ENCODE peak calls at places on chromosomes 4 and X, in nine cellular contexts. R, X, G, U, A, P, J, Q and D are unnamed samples.

GRCh38 chr4:99447079-99447478 is 11.9 kb upstream of the ADH7 start:
- DNase-seq in R (peak; percentile 58), X (peak; percentile 85), A (no peak), G (no peak), J (peak; percentile 37), U (no peak), P (no peak), Q (peak; percentile 73), D (peak; percentile 75)

GRCh38 chr4:1201851-1202525 is 29.6 kb upstream of the SPON2 start:
- DNase-seq in J (peak; percentile 65), G (no peak), P (peak; percentile 90), U (peak; percentile 43), Q (no peak), R (peak; percentile 100), X (no peak), A (no peak), D (no peak)

GRCh38 chr4:110171981-110172380 is 26.4 kb downstream of the ELOVL6 start:
- DNase-seq in A (no peak), Q (no peak), R (no peak), U (no peak), P (no peak), G (no peak), X (no peak), J (no peak), D (no peak)

GRCh38 chrX:132488092-132488749 is 617 bp downstream of the MBNL3 start:
- DNase-seq in P (no peak), X (peak; percentile 39), G (no peak), R (peak; percentile 48), Q (no peak), U (no peak), J (peak; percentile 9), A (no peak), D (peak; percentile 65)

GRCh38 chrX:39922926-39923325 is 174.8 kb downstream of the BCOR start:
- DNase-seq in X (no peak), J (no peak), P (no peak), A (no peak), Q (no peak), R (no peak), U (no peak), G (no peak), D (no peak)

GRCh38 chrX:44954562-44954961 is 81.6 kb downstream of the KDM6A start:
- DNase-seq in A (no peak), Q (no peak), R (no peak), X (no peak), G (no peak), P (no peak), J (no peak), U (no peak), D (no peak)

GRCh38 chr4:67161311-67161710 is 384.0 kb downstream of the CENPC start:
- DNase-seq in P (no peak), U (no peak), J (no peak), A (no peak), R (no peak), G (no peak), Q (no peak), X (no peak), D (no peak)

GRCh38 chrX:98962996-98963395 is 1447.1 kb downstream of the PCDH19 start:
- DNase-seq in X (no peak), P (no peak), G (no peak), Q (no peak), A (no peak), R (no peak), J (no peak), U (no peak), D (no peak)

GRCh38 chr4:175705407-175705806 is 106.7 kb downstream of the GPM6A start:
- DNase-seq in G (no peak), R (no peak), X (no peak), P (no peak), Q (no peak), U (no peak), J (no peak), A (no peak), D (peak; percentile 21)

GRCh38 chr4:20629180-20630115 is 70.8 kb upstream of the PACRGL start:
- DNase-seq in R (no peak), X (no peak), J (no peak), P (no peak), G (no peak), U (no peak), Q (no peak), A (no peak), D (no peak)

GRCh38 chr4:143396695-143397094 is 60.0 kb downstream of the GAB1 start:
- DNase-seq in P (no peak), J (no peak), A (no peak), R (no peak), U (no peak), Q (no peak), G (no peak), X (no peak), D (no peak)